ENCODE peak calls at places on chromosomes 5 and 9, in eight cellular contexts. R, X, E, Z, C, N, I and W are unnamed samples.

GRCh38 chr5:125411163-125412050 is 665.0 kb upstream of the ZNF608 start:
- DNase-seq in I (no peak), N (peak; percentile 15), Z (peak; percentile 84), E (no peak), X (no peak), R (no peak), C (no peak), W (peak; percentile 33)

GRCh38 chr5:73867344-73868335 is 241.6 kb downstream of the ARHGEF28 start:
- DNase-seq in C (no peak), X (no peak), I (no peak), R (no peak), Z (peak; percentile 24), E (no peak), N (no peak), W (no peak)

GRCh38 chr9:98609646-98610045 is 99.1 kb downstream of the GABBR2 start:
- DNase-seq in C (no peak), E (no peak), Z (no peak), I (no peak), R (no peak), X (no peak), N (no peak), W (no peak)

GRCh38 chr5:174083041-174083827 is 37.7 kb downstream of the NSG2 start:
- DNase-seq in I (no peak), C (no peak), N (no peak), E (no peak), X (no peak), R (no peak), Z (no peak), W (no peak)

GRCh38 chr5:122585111-122585415 is 189.8 kb upstream of the SNX2 start:
- DNase-seq in E (no peak), N (no peak), I (no peak), Z (no peak), C (no peak), X (no peak), R (no peak), W (no peak)

GRCh38 chr5:17014686-17015085 is 78.6 kb upstream of the MYO10 start:
- DNase-seq in I (no peak), Z (no peak), R (no peak), E (no peak), C (no peak), N (no peak), X (no peak), W (no peak)

GRCh38 chr5:38551020-38552017 is 5.1 kb downstream of the LIFR start:
- DNase-seq in R (no peak), Z (peak; percentile 54), X (no peak), C (no peak), E (no peak), N (peak; percentile 19), I (no peak), W (no peak)

GRCh38 chr9:5269249-5269715 is 35.2 kb downstream of the RLN2 start:
- DNase-seq in I (no peak), Z (peak; percentile 75), E (no peak), N (no peak), C (no peak), X (no peak), R (no peak), W (peak; percentile 59)

GRCh38 chr5:89397096-89397495 is 514.1 kb upstream of the MEF2C start:
- DNase-seq in N (no peak), C (no peak), R (no peak), Z (no peak), I (no peak), E (no peak), X (no peak), W (no peak)

GRCh38 chr5:33257807-33258491 is 182.8 kb upstream of the TARS1 start:
- DNase-seq in I (no peak), R (no peak), Z (peak; percentile 78), C (no peak), X (no peak), N (no peak), E (no peak), W (peak; percentile 80)

GRCh38 chr5:173392172-173392571 is 64.0 kb upstream of the STC2 start:
- DNase-seq in E (no peak), C (no peak), R (no peak), X (no peak), N (no peak), I (no peak), Z (no peak), W (no peak)

GRCh38 chr9:32385135-32385884 is 867 bp downstream of the ACO1 start:
- DNase-seq in C (no peak), Z (no peak), E (no peak), N (no peak), R (no peak), I (no peak), X (no peak), W (no peak)

GRCh38 chr9:93963969-93964368 is 8.8 kb upstream of the BARX1 start:
- DNase-seq in R (no peak), I (no peak), Z (peak; percentile 25), E (no peak), N (no peak), X (no peak), C (no peak), W (no peak)

GRCh38 chr9:90726215-90726614 is 75.4 kb upstream of the SYK start:
- DNase-seq in C (no peak), E (no peak), I (no peak), N (no peak), R (no peak), Z (no peak), X (no peak), W (no peak)

GRCh38 chr9:130118841-130119520 is 53.2 kb upstream of the NCS1 start:
- DNase-seq in E (no peak), I (no peak), Z (peak; percentile 59), N (no peak), C (no peak), X (no peak), R (no peak), W (no peak)

GRCh38 chr9:136327313-136327971 is at the start of gene GPSM1:
- DNase-seq in I (no peak), Z (no peak), E (no peak), C (peak; percentile 34), X (no peak), R (no peak), N (peak; percentile 43), W (no peak)

GRCh38 chr9:93260290-93261066 is 76.5 kb downstream of the WNK2 start:
- DNase-seq in I (no peak), Z (no peak), R (no peak), X (no peak), N (peak; percentile 5), E (no peak), C (no peak), W (no peak)

GRCh38 chr9:130933114-130934046 is 5.7 kb downstream of the FIBCD1 start:
- DNase-seq in N (no peak), E (no peak), I (no peak), Z (peak; percentile 69), C (no peak), R (no peak), X (no peak), W (peak; percentile 59)

GRCh38 chr9:11190719-11191118 is 577.9 kb upstream of the PTPRD start:
- DNase-seq in Z (no peak), R (no peak), E (no peak), I (no peak), N (no peak), C (no peak), X (no peak), W (no peak)

GRCh38 chr5:169350759-169351240 is 49.9 kb upstream of the SLIT3 start:
- DNase-seq in N (peak; percentile 19), E (no peak), I (no peak), Z (peak; percentile 89), X (no peak), C (no peak), R (peak; percentile 86), W (peak; percentile 93)

GRCh38 chr9:95641591-95641990 is 124.8 kb upstream of the PTCH1 start:
- DNase-seq in I (no peak), N (no peak), C (no peak), R (no peak), Z (peak; percentile 22), E (no peak), X (no peak), W (no peak)